ENCODE peak calls at places on chromosomes 16 and 17, in four cellular contexts. N is endothelial cell, P is C1 segment of cervical spinal cord, B is left ventricle myocardium inferior. D is an unnamed sample.

GRCh38 chr16:85057212-85057889 is 29.8 kb downstream of the KIAA0513 start:
- DNase-seq in N (no peak), P (no peak), B (no peak), D (no peak)

GRCh38 chr17:42880776-42881175 is 19.8 kb upstream of the G6PC1 start:
- DNase-seq in N (no peak), P (no peak), B (no peak), D (no peak)

GRCh38 chr16:71555230-71555891 is 21.5 kb downstream of the TAT start:
- DNase-seq in N (no peak), P (no peak), B (no peak), D (no peak)

GRCh38 chr17:31453896-31454295 is 62.4 kb downstream of the RAB11FIP4 start:
- DNase-seq in N (no peak), P (no peak), B (no peak), D (no peak)

GRCh38 chr16:87063543-87063942 is 253.6 kb downstream of the C16orf95 start:
- DNase-seq in N (no peak), P (no peak), B (no peak), D (no peak)

GRCh38 chr16:3223913-3224515 is 10.9 kb downstream of the ZNF200 start:
- DNase-seq in N (no peak), P (no peak), B (no peak), D (no peak)

GRCh38 chr17:43360376-43360738 is 38.4 kb upstream of the ARL4D start:
- DNase-seq in N (no peak), P (peak; percentile 57), B (no peak), D (peak; percentile 27)

GRCh38 chr17:28475151-28475900 is 1.9 kb downstream of the SLC13A2 start:
- DNase-seq in N (no peak), P (no peak), B (no peak), D (no peak)

GRCh38 chr17:33520404-33521032 is 227.4 kb upstream of the ASIC2 start:
- DNase-seq in N (peak; percentile 86), P (peak; percentile 4), B (peak; percentile 40), D (peak; percentile 4)

GRCh38 chr17:82020874-82021727 is 1.6 kb downstream of the CENPX start:
- DNase-seq in N (peak; percentile 53), P (peak; percentile 41), B (peak; percentile 72), D (peak; percentile 74)

GRCh38 chr16:87705780-87706277 is 60.0 kb downstream of the KLHDC4 start:
- DNase-seq in N (no peak), P (no peak), B (no peak), D (no peak)

GRCh38 chr17:57677858-57678257 is 67.2 kb downstream of the CCDC182 start:
- DNase-seq in N (no peak), P (no peak), B (no peak), D (no peak)

GRCh38 chr16:24471616-24472015 is 67.8 kb upstream of the RBBP6 start:
- DNase-seq in N (no peak), P (no peak), B (no peak), D (no peak)

GRCh38 chr16:57694556-57695377 is at the start of gene DRC7:
- DNase-seq in N (peak; percentile 69), P (peak; percentile 38), B (no peak), D (peak; percentile 60)

GRCh38 chr17:40852378-40852777 is 14.6 kb downstream of the KRT12 start:
- DNase-seq in N (no peak), P (no peak), B (no peak), D (no peak)

GRCh38 chr16:79573881-79574280 is 26.7 kb downstream of the MAF start:
- DNase-seq in N (no peak), P (no peak), B (no peak), D (no peak)